ENCODE peak calls at places on chromosomes 4 and X, in nine cellular contexts. Y, O, F, N, W, M, X, A and B are unnamed samples.
A peak's percentile ranks its signal among the peaks of the same experiment; 100 is the strongest.

GRCh38 chr4:112510191-112510467 is 5.9 kb downstream of the NEUROG2 start:
- DNase-seq in Y (no peak), O (no peak), F (no peak), N (no peak), W (no peak), M (no peak), X (no peak), A (no peak), B (no peak)

GRCh38 chr4:18194278-18194677 is 172.7 kb upstream of the LCORL start:
- DNase-seq in Y (no peak), O (no peak), F (no peak), N (no peak), W (no peak), M (no peak), X (no peak), A (no peak), B (no peak)

GRCh38 chrX:111511477-111511876 is at the start of gene SERTM2:
- DNase-seq in Y (no peak), O (no peak), F (no peak), N (no peak), W (no peak), M (no peak), X (no peak), A (no peak), B (no peak)

GRCh38 chr4:166318810-166319525 is 445.9 kb downstream of the TLL1 start:
- DNase-seq in Y (no peak), O (no peak), F (no peak), N (no peak), W (no peak), M (no peak), X (no peak), A (no peak), B (no peak)

GRCh38 chr4:138602664-138603063 is 360.5 kb upstream of the SLC7A11 start:
- DNase-seq in Y (no peak), O (no peak), F (no peak), N (no peak), W (no peak), M (no peak), X (no peak), A (no peak), B (no peak)

GRCh38 chr4:103996059-103996458 is 276.3 kb upstream of the TACR3 start:
- DNase-seq in Y (no peak), O (no peak), F (no peak), N (no peak), W (no peak), M (no peak), X (peak; percentile 8), A (no peak), B (peak; percentile 31)

GRCh38 chrX:24515447-24515846 is 50.4 kb downstream of the PDK3 start:
- DNase-seq in Y (no peak), O (no peak), F (no peak), N (no peak), W (no peak), M (no peak), X (peak; percentile 8), A (no peak), B (no peak)

GRCh38 chr4:188433916-188434315 is 294.7 kb downstream of the TRIML1 start:
- DNase-seq in Y (no peak), O (no peak), F (no peak), N (no peak), W (no peak), M (no peak), X (no peak), A (no peak), B (no peak)

GRCh38 chr4:24056258-24056657 is 166.4 kb upstream of the PPARGC1A start:
- DNase-seq in Y (no peak), O (no peak), F (no peak), N (no peak), W (no peak), M (no peak), X (no peak), A (no peak), B (no peak)

GRCh38 chrX:152137771-152138387 is 498 bp downstream of the MAGEA10 start:
- DNase-seq in Y (no peak), O (no peak), F (no peak), N (no peak), W (no peak), M (no peak), X (no peak), A (peak; percentile 32), B (no peak)

GRCh38 chr4:6955261-6955911 is 45.8 kb downstream of the TBC1D14 start:
- DNase-seq in Y (peak; percentile 17), O (no peak), F (no peak), N (peak; percentile 35), W (no peak), M (no peak), X (no peak), A (no peak), B (no peak)

GRCh38 chr4:143406523-143406922 is 69.8 kb downstream of the GAB1 start:
- DNase-seq in Y (peak; percentile 45), O (no peak), F (peak; percentile 83), N (peak; percentile 98), W (no peak), M (no peak), X (peak; percentile 14), A (no peak), B (no peak)

GRCh38 chr4:177119693-177120092 is 190.0 kb upstream of the NEIL3 start:
- DNase-seq in Y (no peak), O (no peak), F (no peak), N (no peak), W (no peak), M (no peak), X (no peak), A (no peak), B (no peak)

GRCh38 chrX:33330798-33331197 is 119.4 kb upstream of the DMD start:
- DNase-seq in Y (no peak), O (no peak), F (no peak), N (no peak), W (no peak), M (no peak), X (no peak), A (no peak), B (no peak)

GRCh38 chr4:24274401-24275035 is 309.8 kb downstream of the DHX15 start:
- DNase-seq in Y (no peak), O (no peak), F (no peak), N (no peak), W (peak; percentile 27), M (no peak), X (no peak), A (no peak), B (no peak)

GRCh38 chr4:55365347-55365728 is 19.3 kb downstream of the SRD5A3 start:
- DNase-seq in Y (no peak), O (no peak), F (no peak), N (no peak), W (no peak), M (no peak), X (no peak), A (no peak), B (no peak)

GRCh38 chrX:53281321-53281822 is at the start of gene IQSEC2:
- DNase-seq in Y (peak; percentile 89), O (no peak), F (peak; percentile 92), N (peak; percentile 86), W (peak; percentile 29), M (no peak), X (peak; percentile 36), A (peak; percentile 95), B (peak; percentile 69)

GRCh38 chr4:182294436-182294835 is 51.2 kb downstream of the TENM3 start:
- DNase-seq in Y (no peak), O (no peak), F (no peak), N (no peak), W (no peak), M (no peak), X (no peak), A (no peak), B (no peak)

GRCh38 chrX:24890677-24891076 is 125.1 kb downstream of the ARX start:
- DNase-seq in Y (no peak), O (no peak), F (no peak), N (no peak), W (no peak), M (no peak), X (no peak), A (no peak), B (no peak)

GRCh38 chr4:21765810-21766407 is 182.7 kb downstream of the KCNIP4 start:
- DNase-seq in Y (peak; percentile 19), O (no peak), F (no peak), N (no peak), W (no peak), M (no peak), X (peak; percentile 51), A (no peak), B (peak; percentile 82)

GRCh38 chr4:123553279-123553678 is 156.7 kb downstream of the SPRY1 start:
- DNase-seq in Y (no peak), O (no peak), F (no peak), N (no peak), W (no peak), M (no peak), X (no peak), A (no peak), B (no peak)

GRCh38 chrX:153352858-153353257 is 18.9 kb downstream of the ZNF275 start:
- DNase-seq in Y (no peak), O (no peak), F (no peak), N (no peak), W (no peak), M (no peak), X (no peak), A (no peak), B (no peak)
- H3K9me3 ChIP-seq in Y (no peaks in the 10 kb centered on the region), O (no peaks in the 10 kb centered on the region), F (no peaks in the 10 kb centered on the region), N (no peaks in the 10 kb centered on the region), W (no peaks in the 10 kb centered on the region), M (no peaks in the 10 kb centered on the region), X (no peaks in the 10 kb centered on the region), A (no peaks in the 10 kb centered on the region), B (no peaks in the 10 kb centered on the region)

GRCh38 chrX:130702867-130703707 is 199.9 kb downstream of the ENOX2 start:
- DNase-seq in Y (no peak), O (no peak), F (no peak), N (no peak), W (no peak), M (no peak), X (no peak), A (no peak), B (no peak)
- H3K27me3 ChIP-seq in Y (no peaks in the 10 kb centered on the region), O (no peaks in the 10 kb centered on the region), F (no peaks in the 10 kb centered on the region), N (no peaks in the 10 kb centered on the region), W (no peaks in the 10 kb centered on the region), M (no peaks in the 10 kb centered on the region), X (no peaks in the 10 kb centered on the region), A (no peaks in the 10 kb centered on the region), B (no peaks in the 10 kb centered on the region)

GRCh38 chrX:46788902-46789301 is 30.0 kb upstream of the SLC9A7 start:
- DNase-seq in Y (no peak), O (no peak), F (no peak), N (no peak), W (no peak), M (no peak), X (no peak), A (no peak), B (peak; percentile 2)
- H3K9me3 ChIP-seq in Y (no peaks in the 10 kb centered on the region), O (no peaks in the 10 kb centered on the region), F (no peaks in the 10 kb centered on the region), N (no peaks in the 10 kb centered on the region), W (no peaks in the 10 kb centered on the region), M (no peaks in the 10 kb centered on the region), X (no peaks in the 10 kb centered on the region), A (no peaks in the 10 kb centered on the region), B (no peaks in the 10 kb centered on the region)

DNA sequence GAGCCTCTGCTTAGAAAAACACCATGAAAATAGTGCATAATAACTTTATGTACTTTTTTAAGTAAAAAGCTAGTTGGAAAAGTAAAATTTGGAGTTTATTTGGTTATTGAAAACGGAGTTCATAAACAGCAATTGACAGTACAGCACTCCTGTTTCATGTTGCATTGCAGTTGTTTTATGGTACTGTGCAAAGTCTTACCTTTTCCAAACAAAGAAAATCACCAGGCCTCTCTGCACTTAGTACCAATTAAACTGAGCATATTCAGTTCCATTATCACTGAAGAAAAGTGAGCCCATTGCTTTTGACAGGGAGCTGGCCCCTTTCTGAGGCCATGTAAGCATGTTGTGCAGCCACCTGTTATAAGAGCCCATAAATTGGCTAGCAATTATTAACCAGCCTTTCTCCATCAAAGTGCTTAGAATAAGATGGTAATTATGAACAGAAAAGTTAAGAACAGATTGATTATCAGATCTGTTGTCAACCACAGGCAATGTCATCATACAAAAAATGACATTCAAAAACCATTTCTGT is 376.6 kb upstream of the EMCN start:
- DNase-seq in Y (no peak), O (no peak), F (no peak), N (no peak), W (no peak), M (no peak), X (no peak), A (no peak), B (no peak)
- H3K27me3 ChIP-seq in Y (no peaks in the 10 kb centered on the region), O (no peaks in the 10 kb centered on the region), F (no peaks in the 10 kb centered on the region), N (no peaks in the 10 kb centered on the region), W (no peaks in the 10 kb centered on the region), M (no peaks in the 10 kb centered on the region), X (no peaks in the 10 kb centered on the region), A (no peaks in the 10 kb centered on the region), B (no peaks in the 10 kb centered on the region)